ENCODE peak calls at places on chromosomes 16 and 17, in four cellular contexts. Z is left lung, K is thyroid gland, H is iPS DF 6.9. I is an unnamed sample. For H3K9me3, the result is how much of the 10 kb centered on the place peaks cover.

GRCh38 chr16:3865241-3865640 is 15.3 kb downstream of the CREBBP start:
- DNase-seq in Z (no peak), K (no peak), H (no peak), I (no peak)

GRCh38 chr16:89026121-89026612 is 49.2 kb upstream of the CBFA2T3 start:
- DNase-seq in Z (no peak), K (no peak), H (no peak), I (no peak)

GRCh38 chr17:48499248-48499647 is 31.6 kb downstream of the HOXB1 start:
- DNase-seq in Z (no peak), K (no peak), H (no peak), I (no peak)

GRCh38 chr16:57735755-57736418 is at the start of gene KATNB1:
- DNase-seq in Z (no peak), K (no peak), H (no peak), I (no peak)

GRCh38 chr17:34254146-34254545 is 939 bp upstream of the CCL2 start:
- DNase-seq in Z (no peak), K (no peak), H (no peak), I (no peak)

GRCh38 chr17:49618112-49618611 is 42.5 kb downstream of the NXPH3 start:
- DNase-seq in Z (no peak), K (no peak), H (no peak), I (no peak)

GRCh38 chr17:5272313-5272712 is 9.8 kb upstream of the RABEP1 start:
- DNase-seq in Z (no peak), K (no peak), H (no peak), I (no peak)

GRCh38 chr16:30774367-30775130 is 12.4 kb downstream of the RNF40 start:
- DNase-seq in Z (peak), K (peak), H (no peak), I (no peak)

GRCh38 chr16:5738586-5738985 is 641.0 kb upstream of the EEF2KMT start:
- DNase-seq in Z (no peak), K (no peak), H (no peak), I (no peak)

GRCh38 chr16:58409316-58409973 is 17.2 kb downstream of the GINS3 start:
- DNase-seq in Z (no peak), K (peak), H (no peak), I (no peak)

GRCh38 chr17:2084129-2084765 is 29.3 kb downstream of the HIC1 start:
- DNase-seq in Z (no peak), K (no peak), H (no peak), I (no peak)

GRCh38 chr16:15949210-15950166 is at the start of gene ABCC1:
- DNase-seq in Z (peak), K (peak), H (no peak), I (peak)

GRCh38 chr17:69450131-69450530 is 35.6 kb downstream of the MAP2K6 start:
- DNase-seq in Z (no peak), K (no peak), H (no peak), I (no peak)

GRCh38 chr16:66069576-66069975 is 296.9 kb upstream of the CDH5 start:
- DNase-seq in Z (no peak), K (no peak), H (no peak), I (no peak)

GRCh38 chr17:16911141-16911937 is 60.6 kb downstream of the TNFRSF13B start:
- DNase-seq in Z (no peak), K (peak), H (no peak), I (no peak)

GRCh38 chr16:12054396-12054795 is 77.9 kb downstream of the SNX29 start:
- DNase-seq in Z (no peak), K (no peak), H (no peak), I (no peak)

GRCh38 chr17:79837888-79838540 is 1.2 kb downstream of the CBX4 start:
- DNase-seq in Z (no peak), K (peak), H (no peak), I (no peak)

GRCh38 chr17:74803971-74804370 is 27.8 kb upstream of the NAT9 start:
- DNase-seq in Z (no peak), K (no peak), H (no peak), I (no peak)

GRCh38 chr16:67882374-67883145 is 2.1 kb upstream of the NRN1L start:
- DNase-seq in Z (no peak), K (no peak), H (no peak), I (no peak)

GRCh38 chr17:13398091-13398490 is 203.6 kb downstream of the HS3ST3A1 start:
- DNase-seq in Z (no peak), K (no peak), H (no peak), I (no peak)

GRCh38 chr16:26070595-26071170 is 378.9 kb downstream of the HS3ST4 start:
- DNase-seq in Z (no peak), K (no peak), H (no peak), I (no peak)

GRCh38 chr16:10667239-10667638 is 27.5 kb downstream of the TEKT5 start:
- DNase-seq in Z (no peak), K (no peak), H (no peak), I (no peak)

GRCh38 chr16:17312100-17312732 is 158.5 kb downstream of the XYLT1 start:
- DNase-seq in Z (no peak), K (peak), H (no peak), I (no peak)

GRCh38 chr17:12729086-12729485 is 60.2 kb upstream of the ARHGAP44 start:
- DNase-seq in Z (no peak), K (no peak), H (no peak), I (no peak)

GRCh38 chr16:67207857-67208524 is 9.1 kb downstream of the ELMO3 start:
- DNase-seq in Z (peak), K (no peak), H (no peak), I (no peak)

GRCh38 chr17:1724351-1724868 is at the start of gene WDR81:
- DNase-seq in Z (peak), K (peak), H (no peak), I (peak)

GRCh38 chr16:88956546-88957455 is 20.2 kb downstream of the CBFA2T3 start:
- DNase-seq in Z (peak), K (no peak), H (no peak), I (no peak)

GRCh38 chr17:33974276-33974675 is 280.8 kb upstream of the CCL2 start:
- DNase-seq in Z (no peak), K (no peak), H (no peak), I (no peak)

GRCh38 chr16:71467810-71468209 is 5.8 kb upstream of the ZNF23 start:
- DNase-seq in Z (no peak), K (no peak), H (no peak), I (peak)

GRCh38 chr16:31202402-31203385 is at the start of gene PYCARD:
- DNase-seq in Z (peak), K (peak), H (no peak), I (peak)

DNA sequence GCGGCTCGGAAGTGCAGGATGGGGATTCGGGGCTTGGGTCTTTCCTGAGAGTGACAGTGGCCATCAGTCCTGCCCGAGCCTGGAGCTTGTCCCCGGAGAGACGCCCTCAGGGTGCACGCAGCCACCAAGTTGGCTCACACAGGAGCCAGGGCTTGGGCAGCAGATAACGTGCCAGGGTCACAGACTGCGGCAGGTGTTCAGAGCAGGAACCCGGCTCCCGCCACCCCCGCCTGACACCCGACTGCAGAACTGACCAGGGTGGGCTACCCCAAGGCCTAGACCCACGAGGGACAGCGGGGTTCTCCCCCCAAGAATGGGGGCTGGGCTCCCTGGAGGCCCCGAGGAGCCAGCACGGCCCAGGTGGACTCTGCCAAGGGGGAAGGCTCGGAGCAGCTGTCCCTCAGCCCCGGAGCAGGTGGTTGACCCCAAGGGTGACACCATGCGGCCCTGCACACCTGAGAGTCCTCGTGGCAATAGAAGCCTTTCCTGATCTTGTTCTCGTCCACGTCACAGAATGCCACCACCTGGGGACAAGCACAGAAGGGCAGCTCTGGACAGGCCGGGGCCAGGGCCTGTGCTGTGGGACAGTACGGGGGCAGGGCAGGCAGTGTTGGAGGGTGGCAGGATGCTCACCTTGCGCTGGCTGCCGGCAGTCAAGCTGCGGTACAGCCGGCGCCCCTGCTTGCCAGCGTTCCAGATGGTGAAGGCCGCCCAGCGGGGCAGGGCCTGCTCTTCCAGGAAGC is 117.1 kb upstream of the ZNF750 start:
- DNase-seq in Z (no peak), K (no peak), H (no peak), I (no peak)
- H3K9me3 ChIP-seq in Z (under half), K (under half), H (under half), I (under half)

GRCh38 chr17:54835015-54835414 is 65.6 kb upstream of the TOM1L1 start:
- DNase-seq in Z (no peak), K (no peak), H (no peak), I (no peak)

GRCh38 chr17:54840885-54841614 is 59.6 kb upstream of the TOM1L1 start:
- DNase-seq in Z (no peak), K (no peak), H (no peak), I (no peak)

GRCh38 chr17:54839022-54839806 is 61.4 kb upstream of the TOM1L1 start:
- DNase-seq in Z (no peak), K (no peak), H (no peak), I (no peak)

GRCh38 chr17:54836723-54837462 is 63.8 kb upstream of the TOM1L1 start:
- DNase-seq in Z (no peak), K (no peak), H (no peak), I (no peak)
- H3K9me3 ChIP-seq in Z (under half), K (under half), H (under half), I (under half)

GRCh38 chr17:63306855-63307254 is 139.3 kb downstream of the CYB561 start:
- DNase-seq in Z (no peak), K (no peak), H (no peak), I (no peak)
- H3K9me3 ChIP-seq in Z (under half), K (under half), H (under half), I (under half)

GRCh38 chr17:83149326-83149725 is 69.9 kb downstream of the METRNL start:
- DNase-seq in Z (peak), K (no peak), H (no peak), I (no peak)
- H3K9me3 ChIP-seq in Z (under half), K (under half), H (under half), I (under half)

I was measured in T-helper 17 cell.